ENCODE peak calls at places on chromosomes 2 and 18, in four cellular contexts. A, N, M and E are unnamed samples.
A peak's percentile ranks its signal among the peaks of the same experiment; 100 is the strongest.

GRCh38 chr18:25239636-25240468 is 112.1 kb downstream of the ZNF521 start:
- DNase-seq in N (no peak), M (no peak), A (no peak), E (no peak)

GRCh38 chr18:48764452-48764851 is 186.3 kb downstream of the SMAD7 start:
- DNase-seq in N (no peak), M (no peak), A (no peak), E (no peak)

GRCh38 chr2:38546585-38546984 is 56.1 kb downstream of the HNRNPLL start:
- DNase-seq in A (no peak), M (no peak), N (no peak), E (no peak)

GRCh38 chr2:143575340-143575739 is 446.1 kb downstream of the ARHGAP15 start:
- DNase-seq in A (no peak), M (no peak), N (no peak), E (no peak)

GRCh38 chr18:32040936-32041335 is 22.3 kb downstream of the RNF125 start:
- DNase-seq in A (peak; percentile 27), M (no peak), N (no peak), E (no peak)

GRCh38 chr18:70195852-70196434 is 9.5 kb downstream of the RTTN start:
- DNase-seq in A (no peak), N (peak; percentile 61), M (no peak), E (no peak)

GRCh38 chr18:23257686-23258565 is 122.6 kb downstream of the CABLES1 start:
- DNase-seq in M (no peak), A (peak; percentile 10), N (no peak), E (no peak)

GRCh38 chr2:63399171-63399570 is 189.1 kb downstream of the WDPCP start:
- DNase-seq in N (no peak), A (no peak), M (no peak), E (no peak)

GRCh38 chr2:165536861-165537499 is 67.5 kb downstream of the CSRNP3 start:
- DNase-seq in M (no peak), A (no peak), N (no peak), E (no peak)

GRCh38 chr2:217979151-217979811 is 23.5 kb downstream of the TNS1 start:
- DNase-seq in A (no peak), N (no peak), M (no peak), E (no peak)

GRCh38 chr2:56015631-56016251 is 92.2 kb upstream of the EFEMP1 start:
- DNase-seq in A (no peak), M (no peak), N (no peak), E (no peak)

GRCh38 chr2:24065341-24065740 is 10.8 kb downstream of the SF3B6 start:
- DNase-seq in A (no peak), N (no peak), M (no peak), E (no peak)

GRCh38 chr2:46198164-46198883 is 98.9 kb upstream of the EPAS1 start:
- DNase-seq in N (peak; percentile 31), M (no peak), A (no peak), E (peak; percentile 62)

GRCh38 chr2:232781765-232782164 is 5.4 kb upstream of the KCNJ13 start:
- DNase-seq in A (no peak), M (no peak), N (peak; percentile 94), E (peak; percentile 59)

GRCh38 chr2:24490674-24491625 is at the start of gene NCOA1:
- DNase-seq in N (peak; percentile 66), M (peak; percentile 91), A (peak; percentile 88), E (peak; percentile 24)

GRCh38 chr2:15687720-15688119 is 96.1 kb downstream of the DDX1 start:
- DNase-seq in A (no peak), M (no peak), N (no peak), E (no peak)

GRCh38 chr2:10278029-10278762 is 24.5 kb upstream of the HPCAL1 start:
- DNase-seq in N (no peak), A (no peak), M (peak; percentile 73), E (no peak)

GRCh38 chr2:128178650-128179460 is 87.9 kb downstream of the UGGT1 start:
- DNase-seq in M (peak; percentile 42), A (peak; percentile 30), N (peak; percentile 44), E (no peak)

GRCh38 chr2:12007282-12007681 is 260.9 kb downstream of the LPIN1 start:
- DNase-seq in N (no peak), A (no peak), M (no peak), E (no peak)

GRCh38 chr2:176126929-176127768 is 2.4 kb upstream of the HOXD8 start:
- DNase-seq in M (peak; percentile 55), A (peak; percentile 80), N (peak; percentile 43), E (no peak)

GRCh38 chr18:7677001-7677400 is 109.9 kb downstream of the PTPRM start:
- DNase-seq in N (no peak), M (no peak), A (no peak), E (no peak)

GRCh38 chr2:227447606-227448005 is 24.4 kb upstream of the AGFG1 start:
- DNase-seq in A (no peak), M (no peak), N (no peak), E (no peak)

GRCh38 chr2:24375349-24376087 is 15.2 kb upstream of the ITSN2 start:
- DNase-seq in A (no peak), N (no peak), M (no peak), E (no peak)

GRCh38 chr2:106919012-106919411 is 33.0 kb upstream of the ST6GAL2 start:
- DNase-seq in M (no peak), N (no peak), A (no peak), E (no peak)

GRCh38 chr2:23069156-23069555 is 315.8 kb upstream of the KLHL29 start:
- DNase-seq in A (no peak), M (no peak), N (no peak), E (no peak)

GRCh38 chr18:36379426-36379984 is 82.0 kb downstream of the FHOD3 start:
- DNase-seq in A (no peak), N (no peak), M (no peak), E (no peak)

GRCh38 chr2:181077128-181077709 is 96.8 kb downstream of the UBE2E3 start:
- DNase-seq in N (peak; percentile 63), A (peak; percentile 8), M (no peak), E (no peak)

GRCh38 chr2:27186613-27187345 is 25.1 kb upstream of the ATRAID start:
- DNase-seq in M (no peak), A (no peak), N (no peak), E (no peak)
- H3K27ac ChIP-seq in M (no peak overlapping the region), A (no peak overlapping the region), N (no peak overlapping the region), E (no peak overlapping the region)

GRCh38 chr18:62717850-62718229 is 2.5 kb downstream of the PHLPP1 start:
- DNase-seq in M (no peak), N (peak; percentile 38), A (no peak), E (no peak)

GRCh38 chr18:62715829-62716678 is 713 bp downstream of the PHLPP1 start:
- DNase-seq in N (peak; percentile 46), M (peak; percentile 57), A (peak; percentile 56), E (no peak)

GRCh38 chr18:62716679-62717058 is 1.3 kb downstream of the PHLPP1 start:
- DNase-seq in N (no peak), M (peak; percentile 59), A (peak; percentile 50), E (no peak)

GRCh38 chr18:62718268-62718800 is 3.0 kb downstream of the PHLPP1 start:
- DNase-seq in M (no peak), N (no peak), A (no peak), E (no peak)

DNA sequence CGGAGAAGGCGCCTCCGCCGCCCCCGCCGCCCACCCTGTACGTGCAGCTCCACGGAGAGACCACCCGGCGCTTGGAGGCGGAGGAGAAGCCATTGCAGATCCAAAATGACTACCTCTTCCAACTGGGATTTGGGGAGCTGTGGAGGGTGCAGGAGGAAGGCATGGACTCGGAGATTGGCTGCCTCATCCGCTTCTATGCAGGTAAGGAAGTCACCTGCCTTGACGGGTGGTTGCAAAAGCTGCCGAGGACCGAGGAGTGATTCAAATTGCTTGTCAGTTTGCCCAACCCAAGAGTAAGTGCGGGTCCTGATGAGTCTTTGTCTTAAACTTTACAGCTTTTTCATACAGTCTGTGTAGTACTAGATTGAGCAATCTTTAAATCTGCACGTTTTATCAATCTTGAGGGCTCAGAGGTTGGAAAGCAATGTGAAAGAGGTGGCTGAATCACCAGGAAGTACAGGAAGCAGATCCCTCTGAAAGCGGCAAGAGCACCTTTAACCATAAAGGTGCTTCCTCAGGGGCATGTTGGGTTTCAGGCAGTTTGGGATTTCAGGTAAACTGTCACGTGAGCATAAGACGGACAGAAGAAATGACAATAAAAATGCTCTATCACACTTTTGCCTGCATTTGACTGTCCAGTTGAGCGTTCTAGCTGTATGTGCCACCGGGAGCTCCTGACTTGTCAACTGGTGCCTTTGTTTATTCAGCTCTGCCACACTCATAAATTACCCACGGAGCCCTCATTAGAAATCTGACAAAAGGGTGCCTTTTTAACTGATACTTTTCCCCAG is 1.9 kb downstream of the PHLPP1 start:
- DNase-seq in M (no peak), A (peak; percentile 47), N (peak; percentile 94), E (peak; percentile 83)
- H3K27ac ChIP-seq in M (peak overlapping the region; percentile 93), A (no peak overlapping the region), N (peak overlapping the region; percentile 64), E (peak overlapping the region; percentile 81)

GRCh38 chr2:130181338-130181879 is at the start of gene SMPD4:
- DNase-seq in M (peak; percentile 98), A (peak; percentile 98), N (peak; percentile 87), E (peak; percentile 73)

GRCh38 chr2:130186391-130186790 is 4.3 kb downstream of the MZT2B start:
- DNase-seq in A (no peak), M (no peak), N (no peak), E (no peak)

GRCh38 chr2:130185896-130186295 is 3.8 kb downstream of the MZT2B start:
- DNase-seq in N (no peak), M (no peak), A (no peak), E (no peak)

GRCh38 chr2:130185436-130185835 is 3.4 kb downstream of the MZT2B start:
- DNase-seq in M (no peak), A (no peak), N (no peak), E (no peak)

DNA sequence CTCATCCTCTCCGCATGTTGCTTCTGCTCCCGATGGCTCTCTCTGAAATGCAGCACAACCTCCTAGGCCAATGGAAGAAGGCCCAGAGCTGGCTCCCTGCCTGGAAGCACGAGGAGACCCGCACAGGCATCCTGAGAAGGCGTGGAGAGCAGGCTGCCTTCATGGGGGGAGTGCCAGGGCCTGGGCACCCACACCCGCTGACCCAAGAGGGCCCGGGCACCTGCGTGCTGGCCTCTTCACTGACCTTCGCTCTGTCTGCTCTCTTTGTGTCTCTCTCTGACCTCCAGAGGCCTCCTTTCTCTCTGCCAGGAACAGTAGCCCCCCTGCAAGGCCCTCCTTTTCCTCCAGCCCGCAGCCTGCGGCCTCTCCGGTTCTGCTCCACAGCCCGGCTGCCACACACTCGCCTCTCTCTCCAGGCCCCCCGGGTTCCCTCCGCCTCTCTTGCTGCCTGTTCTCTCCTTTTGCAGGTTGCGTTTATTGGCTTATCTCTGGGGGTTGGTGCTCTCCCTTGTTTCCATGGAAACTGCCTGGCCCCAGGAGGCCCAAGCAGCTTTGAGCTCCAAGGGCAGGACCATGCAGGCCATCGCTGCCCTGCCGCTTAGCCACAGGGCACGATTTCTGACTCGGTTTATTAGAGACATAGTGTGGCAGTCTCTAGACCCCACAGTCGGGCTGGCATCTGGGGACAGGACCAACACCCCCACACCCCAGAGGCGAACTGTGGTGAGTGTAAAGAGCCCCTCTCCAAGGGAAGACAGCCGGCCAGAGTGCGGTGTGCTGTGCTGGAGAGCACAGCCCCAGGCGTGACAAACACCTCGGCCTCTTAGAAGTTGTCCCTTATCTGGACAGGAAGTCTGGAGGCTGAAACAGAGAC is 1.7 kb downstream of the MZT2B start:
- DNase-seq in N (no peak), A (no peak), M (peak; percentile 63), E (no peak)
- H3K27ac ChIP-seq in N (no peak overlapping the region), A (no peak overlapping the region), M (peak overlapping the region; percentile 98), E (no peak overlapping the region)

DNA sequence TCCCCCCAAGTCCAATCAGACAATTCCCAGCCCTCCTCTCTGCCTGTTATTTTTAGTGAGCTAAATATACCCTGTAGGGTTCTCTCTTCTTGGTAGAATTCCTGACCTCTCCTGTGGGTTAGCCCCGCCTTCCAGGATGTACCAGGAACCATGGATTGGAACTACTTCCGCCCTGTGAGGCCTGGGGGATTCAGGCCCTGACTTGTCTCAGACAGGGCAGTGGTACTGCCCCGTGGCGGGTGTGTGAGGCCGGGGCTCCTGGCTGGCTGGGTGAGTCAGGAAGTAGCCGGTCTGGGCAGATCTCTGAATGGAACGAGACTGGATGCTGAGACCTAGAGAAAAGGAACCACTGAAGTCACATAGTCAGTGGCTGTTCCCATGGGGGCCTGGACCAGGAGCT is 50.5 kb downstream of the DYSF start:
- DNase-seq in M (peak; percentile 46), A (no peak), N (no peak), E (peak; percentile 88)
- H3K27ac ChIP-seq in M (peak overlapping the region; percentile 91), A (no peak overlapping the region), N (no peak overlapping the region), E (peak overlapping the region; percentile 7)